ENCODE peak calls at places on chromosomes 16 and 17, in seven cellular contexts. One of them, this sample, is unnamed.

GRCh38 chr17:80773243-80773991 is 218.2 kb upstream of the CHMP6 start:
- DNase-seq in HAP-1: no peak
- DNase-seq in Calu3: no peak
- DNase-seq in stimulated activated CD8-positive, alpha-beta memory T cell treated with anti-CD3 and anti-CD28 coated beads, Interleukin-2, amount 100 ng/mL, for 48 hours: no peak
- DNase-seq in progenitor cell of endocrine pancreas: no peak
- DNase-seq in activated naive CD8-positive, alpha-beta T cell treated with anti-CD3 and anti-CD28 coated beads, Interleukin-2, amount 10 ng/mL, durations not matched to agents 7 days and 5 days: no peak
- DNase-seq in stimulated activated CD4-positive, alpha-beta T cell treated with anti-CD3 and anti-CD28 coated beads, Interleukin-15, amount 100 ng/mL, for 1 hour: no peak
- DNase-seq in this sample: no peak

GRCh38 chr16:89357055-89357454 is 133.3 kb downstream of the ANKRD11 start:
- DNase-seq in stimulated activated CD4-positive, alpha-beta T cell treated with anti-CD3 and anti-CD28 coated beads, Interleukin-15, amount 100 ng/mL, for 1 hour: no peak
- DNase-seq in progenitor cell of endocrine pancreas: no peak
- DNase-seq in HAP-1: no peak
- DNase-seq in stimulated activated CD8-positive, alpha-beta memory T cell treated with anti-CD3 and anti-CD28 coated beads, Interleukin-2, amount 100 ng/mL, for 48 hours: peak
- DNase-seq in Calu3: no peak
- DNase-seq in activated naive CD8-positive, alpha-beta T cell treated with anti-CD3 and anti-CD28 coated beads, Interleukin-2, amount 10 ng/mL, durations not matched to agents 7 days and 5 days: no peak
- DNase-seq in this sample: no peak

GRCh38 chr17:58242171-58242784 is 3.9 kb downstream of the LPO start:
- DNase-seq in HAP-1: no peak
- DNase-seq in stimulated activated CD8-positive, alpha-beta memory T cell treated with anti-CD3 and anti-CD28 coated beads, Interleukin-2, amount 100 ng/mL, for 48 hours: no peak
- DNase-seq in activated naive CD8-positive, alpha-beta T cell treated with anti-CD3 and anti-CD28 coated beads, Interleukin-2, amount 10 ng/mL, durations not matched to agents 7 days and 5 days: no peak
- DNase-seq in Calu3: no peak
- DNase-seq in stimulated activated CD4-positive, alpha-beta T cell treated with anti-CD3 and anti-CD28 coated beads, Interleukin-15, amount 100 ng/mL, for 1 hour: no peak
- DNase-seq in progenitor cell of endocrine pancreas: no peak
- DNase-seq in this sample: no peak

GRCh38 chr17:19024101-19025078 is 19.8 kb upstream of the FAM83G start:
- DNase-seq in progenitor cell of endocrine pancreas: no peak
- DNase-seq in stimulated activated CD4-positive, alpha-beta T cell treated with anti-CD3 and anti-CD28 coated beads, Interleukin-15, amount 100 ng/mL, for 1 hour: no peak
- DNase-seq in HAP-1: no peak
- DNase-seq in stimulated activated CD8-positive, alpha-beta memory T cell treated with anti-CD3 and anti-CD28 coated beads, Interleukin-2, amount 100 ng/mL, for 48 hours: no peak
- DNase-seq in activated naive CD8-positive, alpha-beta T cell treated with anti-CD3 and anti-CD28 coated beads, Interleukin-2, amount 10 ng/mL, durations not matched to agents 7 days and 5 days: no peak
- DNase-seq in Calu3: no peak
- DNase-seq in this sample: no peak

GRCh38 chr17:55440391-55440790 is 18.8 kb upstream of the MMD start:
- DNase-seq in stimulated activated CD8-positive, alpha-beta memory T cell treated with anti-CD3 and anti-CD28 coated beads, Interleukin-2, amount 100 ng/mL, for 48 hours: no peak
- DNase-seq in HAP-1: no peak
- DNase-seq in Calu3: no peak
- DNase-seq in activated naive CD8-positive, alpha-beta T cell treated with anti-CD3 and anti-CD28 coated beads, Interleukin-2, amount 10 ng/mL, durations not matched to agents 7 days and 5 days: no peak
- DNase-seq in progenitor cell of endocrine pancreas: no peak
- DNase-seq in stimulated activated CD4-positive, alpha-beta T cell treated with anti-CD3 and anti-CD28 coated beads, Interleukin-15, amount 100 ng/mL, for 1 hour: no peak
- DNase-seq in this sample: no peak

GRCh38 chr17:47905221-47905733 is 9.2 kb downstream of the SP2 start:
- DNase-seq in HAP-1: no peak
- DNase-seq in activated naive CD8-positive, alpha-beta T cell treated with anti-CD3 and anti-CD28 coated beads, Interleukin-2, amount 10 ng/mL, durations not matched to agents 7 days and 5 days: no peak
- DNase-seq in stimulated activated CD8-positive, alpha-beta memory T cell treated with anti-CD3 and anti-CD28 coated beads, Interleukin-2, amount 100 ng/mL, for 48 hours: no peak
- DNase-seq in progenitor cell of endocrine pancreas: no peak
- DNase-seq in stimulated activated CD4-positive, alpha-beta T cell treated with anti-CD3 and anti-CD28 coated beads, Interleukin-15, amount 100 ng/mL, for 1 hour: no peak
- DNase-seq in Calu3: no peak
- DNase-seq in this sample: no peak

GRCh38 chr16:1146409-1146808 is 6.5 kb upstream of the CACNA1H start:
- DNase-seq in Calu3: no peak
- DNase-seq in activated naive CD8-positive, alpha-beta T cell treated with anti-CD3 and anti-CD28 coated beads, Interleukin-2, amount 10 ng/mL, durations not matched to agents 7 days and 5 days: no peak
- DNase-seq in stimulated activated CD8-positive, alpha-beta memory T cell treated with anti-CD3 and anti-CD28 coated beads, Interleukin-2, amount 100 ng/mL, for 48 hours: no peak
- DNase-seq in stimulated activated CD4-positive, alpha-beta T cell treated with anti-CD3 and anti-CD28 coated beads, Interleukin-15, amount 100 ng/mL, for 1 hour: no peak
- DNase-seq in progenitor cell of endocrine pancreas: no peak
- DNase-seq in HAP-1: peak
- DNase-seq in this sample: no peak

GRCh38 chr17:39761861-39762496 is 24.2 kb downstream of the GRB7 start:
- DNase-seq in stimulated activated CD8-positive, alpha-beta memory T cell treated with anti-CD3 and anti-CD28 coated beads, Interleukin-2, amount 100 ng/mL, for 48 hours: no peak
- DNase-seq in stimulated activated CD4-positive, alpha-beta T cell treated with anti-CD3 and anti-CD28 coated beads, Interleukin-15, amount 100 ng/mL, for 1 hour: no peak
- DNase-seq in Calu3: no peak
- DNase-seq in activated naive CD8-positive, alpha-beta T cell treated with anti-CD3 and anti-CD28 coated beads, Interleukin-2, amount 10 ng/mL, durations not matched to agents 7 days and 5 days: no peak
- DNase-seq in progenitor cell of endocrine pancreas: no peak
- DNase-seq in HAP-1: no peak
- DNase-seq in this sample: no peak

GRCh38 chr17:8611671-8612298 is 18.7 kb downstream of the MYH10 start:
- DNase-seq in Calu3: no peak
- DNase-seq in stimulated activated CD8-positive, alpha-beta memory T cell treated with anti-CD3 and anti-CD28 coated beads, Interleukin-2, amount 100 ng/mL, for 48 hours: no peak
- DNase-seq in progenitor cell of endocrine pancreas: no peak
- DNase-seq in HAP-1: no peak
- DNase-seq in activated naive CD8-positive, alpha-beta T cell treated with anti-CD3 and anti-CD28 coated beads, Interleukin-2, amount 10 ng/mL, durations not matched to agents 7 days and 5 days: no peak
- DNase-seq in stimulated activated CD4-positive, alpha-beta T cell treated with anti-CD3 and anti-CD28 coated beads, Interleukin-15, amount 100 ng/mL, for 1 hour: no peak
- DNase-seq in this sample: no peak

GRCh38 chr17:31596382-31597323 is 205.2 kb downstream of the RAB11FIP4 start:
- DNase-seq in Calu3: peak
- DNase-seq in HAP-1: no peak
- DNase-seq in progenitor cell of endocrine pancreas: no peak
- DNase-seq in stimulated activated CD4-positive, alpha-beta T cell treated with anti-CD3 and anti-CD28 coated beads, Interleukin-15, amount 100 ng/mL, for 1 hour: no peak
- DNase-seq in activated naive CD8-positive, alpha-beta T cell treated with anti-CD3 and anti-CD28 coated beads, Interleukin-2, amount 10 ng/mL, durations not matched to agents 7 days and 5 days: no peak
- DNase-seq in stimulated activated CD8-positive, alpha-beta memory T cell treated with anti-CD3 and anti-CD28 coated beads, Interleukin-2, amount 100 ng/mL, for 48 hours: no peak
- DNase-seq in this sample: peak

GRCh38 chr16:84478172-84478948 is 26.1 kb downstream of the MEAK7 start:
- DNase-seq in HAP-1: no peak
- DNase-seq in Calu3: no peak
- DNase-seq in stimulated activated CD8-positive, alpha-beta memory T cell treated with anti-CD3 and anti-CD28 coated beads, Interleukin-2, amount 100 ng/mL, for 48 hours: no peak
- DNase-seq in progenitor cell of endocrine pancreas: no peak
- DNase-seq in stimulated activated CD4-positive, alpha-beta T cell treated with anti-CD3 and anti-CD28 coated beads, Interleukin-15, amount 100 ng/mL, for 1 hour: no peak
- DNase-seq in activated naive CD8-positive, alpha-beta T cell treated with anti-CD3 and anti-CD28 coated beads, Interleukin-2, amount 10 ng/mL, durations not matched to agents 7 days and 5 days: no peak
- DNase-seq in this sample: peak

GRCh38 chr17:82495844-82496528 is 23.5 kb upstream of the FOXK2 start:
- DNase-seq in Calu3: no peak
- DNase-seq in stimulated activated CD8-positive, alpha-beta memory T cell treated with anti-CD3 and anti-CD28 coated beads, Interleukin-2, amount 100 ng/mL, for 48 hours: no peak
- DNase-seq in activated naive CD8-positive, alpha-beta T cell treated with anti-CD3 and anti-CD28 coated beads, Interleukin-2, amount 10 ng/mL, durations not matched to agents 7 days and 5 days: no peak
- DNase-seq in stimulated activated CD4-positive, alpha-beta T cell treated with anti-CD3 and anti-CD28 coated beads, Interleukin-15, amount 100 ng/mL, for 1 hour: no peak
- DNase-seq in HAP-1: peak
- DNase-seq in progenitor cell of endocrine pancreas: no peak
- DNase-seq in this sample: no peak

GRCh38 chr16:83356266-83356665 is 451.5 kb upstream of the HSBP1 start:
- DNase-seq in stimulated activated CD4-positive, alpha-beta T cell treated with anti-CD3 and anti-CD28 coated beads, Interleukin-15, amount 100 ng/mL, for 1 hour: no peak
- DNase-seq in stimulated activated CD8-positive, alpha-beta memory T cell treated with anti-CD3 and anti-CD28 coated beads, Interleukin-2, amount 100 ng/mL, for 48 hours: no peak
- DNase-seq in progenitor cell of endocrine pancreas: peak
- DNase-seq in Calu3: peak
- DNase-seq in activated naive CD8-positive, alpha-beta T cell treated with anti-CD3 and anti-CD28 coated beads, Interleukin-2, amount 10 ng/mL, durations not matched to agents 7 days and 5 days: no peak
- DNase-seq in HAP-1: peak
- DNase-seq in this sample: peak

GRCh38 chr16:10169031-10169430 is 13.2 kb downstream of the GRIN2A start:
- DNase-seq in stimulated activated CD8-positive, alpha-beta memory T cell treated with anti-CD3 and anti-CD28 coated beads, Interleukin-2, amount 100 ng/mL, for 48 hours: no peak
- DNase-seq in stimulated activated CD4-positive, alpha-beta T cell treated with anti-CD3 and anti-CD28 coated beads, Interleukin-15, amount 100 ng/mL, for 1 hour: no peak
- DNase-seq in HAP-1: no peak
- DNase-seq in Calu3: no peak
- DNase-seq in activated naive CD8-positive, alpha-beta T cell treated with anti-CD3 and anti-CD28 coated beads, Interleukin-2, amount 10 ng/mL, durations not matched to agents 7 days and 5 days: no peak
- DNase-seq in progenitor cell of endocrine pancreas: no peak
- DNase-seq in this sample: no peak

This sample was measured in hepatocyte.